ENCODE peak calls at places on chromosomes 6 and 20, in six cellular contexts. Y, S, I, A, N and V are unnamed samples.

GRCh38 chr20:19487420-19487819 is 270.6 kb upstream of the RIN2 start:
- DNase-seq in Y (no peak), S (no peak), I (no peak), A (no peak), N (no peak), V (no peak)

GRCh38 chr20:37543828-37544227 is 16.2 kb upstream of the BLCAP start:
- DNase-seq in Y (peak), S (no peak), I (no peak), A (no peak), N (no peak), V (no peak)

GRCh38 chr20:19212524-19213502 is at the start of gene SLC24A3:
- DNase-seq in Y (peak), S (peak), I (no peak), A (peak), N (no peak), V (no peak)

GRCh38 chr6:36024154-36024760 is at the start of gene SLC26A8:
- DNase-seq in Y (no peak), S (no peak), I (no peak), A (no peak), N (no peak), V (no peak)

GRCh38 chr6:80541186-80541585 is 434.7 kb downstream of the BCKDHB start:
- DNase-seq in Y (peak), S (no peak), I (no peak), A (no peak), N (no peak), V (peak)

GRCh38 chr6:36912583-36912982 is 26.8 kb downstream of the C6orf89 start:
- DNase-seq in Y (peak), S (no peak), I (peak), A (no peak), N (peak), V (peak)

GRCh38 chr6:130138909-130139242 is 83.9 kb downstream of the SAMD3 start:
- DNase-seq in Y (no peak), S (no peak), I (no peak), A (no peak), N (no peak), V (no peak)

GRCh38 chr20:33299111-33299603 is 16.1 kb downstream of the BPIFB1 start:
- DNase-seq in Y (peak), S (peak), I (peak), A (peak), N (peak), V (no peak)

GRCh38 chr6:82022614-82023102 is 224.9 kb downstream of the IBTK start:
- DNase-seq in Y (peak), S (no peak), I (no peak), A (no peak), N (peak), V (peak)

GRCh38 chr6:9520417-9521151 is 894.3 kb downstream of the TFAP2A start:
- DNase-seq in Y (peak), S (no peak), I (no peak), A (no peak), N (peak), V (peak)

GRCh38 chr6:110366241-110366640 is 8.1 kb upstream of the METTL24 start:
- DNase-seq in Y (no peak), S (no peak), I (no peak), A (no peak), N (no peak), V (no peak)

GRCh38 chr6:52190409-52190808 is 4.2 kb downstream of the IL17A start:
- DNase-seq in Y (no peak), S (no peak), I (no peak), A (no peak), N (no peak), V (no peak)

GRCh38 chr6:7243188-7243942 is 69.6 kb downstream of the SSR1 start:
- DNase-seq in Y (peak), S (no peak), I (peak), A (no peak), N (peak), V (peak)

GRCh38 chr6:47787620-47788497 is 6.0 kb downstream of the OPN5 start:
- DNase-seq in Y (peak), S (peak), I (peak), A (peak), N (peak), V (peak)

DNA sequence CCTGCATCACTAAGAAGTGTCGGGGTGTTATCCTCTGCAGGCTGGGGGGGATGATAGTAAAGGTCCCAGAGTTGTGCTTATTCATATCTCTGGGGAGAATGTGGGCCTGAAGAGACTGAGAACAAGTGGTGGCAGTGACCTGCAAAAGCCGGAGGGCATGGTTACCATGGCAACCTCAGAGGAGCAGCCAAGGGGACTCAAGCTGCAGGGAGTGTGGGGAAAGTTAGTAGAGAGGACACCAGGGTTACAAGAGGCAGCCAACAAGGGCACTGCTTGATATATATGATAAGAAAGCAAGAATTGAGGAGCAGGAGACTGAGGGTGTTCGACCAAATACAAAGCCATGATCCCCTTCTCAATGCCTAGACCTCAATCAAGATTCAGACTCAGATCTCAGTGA is 46.1 kb downstream of the HLA-F start:
- DNase-seq in Y (no peak), S (no peak), I (no peak), A (no peak), N (no peak), V (no peak)
- TF ChIP-seq CTCF in Y (no peak), S (no peak), I (no peak), A (no peak), N (no peak), V (no peak)

DNA sequence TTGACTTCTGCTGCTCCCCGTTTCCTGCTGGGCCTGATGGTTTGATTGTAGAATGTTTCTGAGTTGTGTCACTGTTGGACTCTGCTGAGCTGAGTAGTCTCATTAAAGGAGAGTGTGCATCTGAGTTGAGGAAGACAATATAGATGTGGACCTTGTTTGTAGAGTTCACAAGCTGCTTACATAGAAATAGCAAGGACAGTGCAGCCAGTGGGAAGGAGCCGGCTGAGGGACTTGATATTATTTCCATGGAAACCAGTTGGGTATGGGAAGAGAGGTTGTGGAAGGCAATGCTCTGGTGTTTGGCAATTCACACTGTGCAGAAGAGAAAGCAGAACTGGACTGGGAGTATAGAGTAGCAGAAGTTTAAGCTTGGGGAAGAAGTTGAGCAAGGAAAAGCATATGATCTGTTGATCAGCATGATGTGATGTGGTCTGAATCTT is 14.8 kb downstream of the IGF2R start:
- DNase-seq in Y (peak), S (no peak), I (no peak), A (no peak), N (no peak), V (no peak)
- H3K4me3 ChIP-seq in Y (no peak), S (no peak), I (peak), A (peak), N (no peak), V (no peak)

DNA sequence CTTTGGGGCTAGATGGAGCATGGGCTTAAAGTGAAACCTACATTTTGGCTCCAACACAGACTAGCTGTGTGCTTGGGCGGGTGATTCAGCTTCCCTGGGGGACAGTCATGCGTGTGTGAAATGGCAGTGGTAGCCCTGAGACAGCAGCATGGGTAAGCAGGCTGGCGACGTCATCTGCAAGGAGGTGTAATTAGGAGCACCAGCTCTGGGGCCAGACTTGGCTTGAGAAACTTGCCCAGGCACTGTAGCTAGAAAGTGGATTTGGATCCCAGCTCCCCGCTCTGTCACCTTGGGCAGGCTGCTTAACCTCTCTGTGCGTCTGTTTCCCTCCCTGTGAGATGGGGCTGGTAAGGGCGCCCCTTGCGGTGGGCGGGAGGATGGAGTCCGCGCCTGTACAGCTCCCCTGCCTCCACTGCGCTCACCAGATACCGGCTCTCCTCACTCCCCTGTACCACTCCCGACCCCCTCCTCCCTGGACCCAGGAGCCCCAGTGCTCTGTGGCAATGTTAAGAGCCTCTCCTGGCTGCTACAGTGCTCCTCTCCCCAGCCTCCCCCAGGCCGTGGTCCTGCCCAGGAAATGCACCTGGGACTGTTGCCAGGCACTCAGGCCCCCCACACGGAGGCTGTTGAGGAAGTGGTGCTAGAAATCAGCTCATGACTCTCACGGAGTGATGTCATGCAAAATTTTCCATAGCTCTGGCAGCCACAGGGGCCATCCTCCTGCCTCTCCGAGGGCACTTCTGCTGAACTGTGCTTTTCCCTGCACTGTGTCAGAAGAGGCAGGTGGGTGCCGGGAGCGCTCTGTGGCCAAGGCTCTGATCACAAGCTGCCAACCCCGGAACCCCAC is 44.6 kb downstream of the SYNJ2 start:
- DNase-seq in Y (peak), S (peak), I (peak), A (peak), N (peak), V (peak)
- TF ChIP-seq CTCF in Y (peak), S (peak), I (peak), A (peak), N (peak), V (peak)

DNA sequence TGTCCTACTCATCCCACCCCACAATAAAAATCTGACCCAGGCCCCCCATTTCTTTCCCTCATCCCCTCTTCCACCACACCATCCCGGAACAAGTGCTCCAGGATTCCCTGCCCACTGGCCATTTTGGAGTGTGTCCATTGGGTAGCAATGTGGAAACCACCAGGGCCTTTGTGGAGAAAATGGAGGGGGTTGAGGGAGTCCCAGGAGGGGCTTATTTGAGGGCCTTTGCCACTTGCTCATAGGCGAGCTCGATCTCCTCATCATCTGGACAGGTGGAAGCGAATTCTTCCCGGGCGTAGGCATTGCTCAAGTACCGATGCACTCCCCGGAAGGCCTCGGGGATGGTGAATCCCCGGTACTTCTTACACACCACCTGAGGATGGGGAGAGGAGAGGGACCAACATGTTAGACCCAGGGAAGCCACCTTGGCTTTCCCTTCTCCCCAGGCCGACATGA is 1.6 kb upstream of the DDAH2 start:
- DNase-seq in Y (no peak), S (no peak), I (no peak), A (no peak), N (no peak), V (no peak)
- H3K4me3 ChIP-seq in Y (peak), S (peak), I (no peak), A (peak), N (no peak), V (peak)

GRCh38 chr6:126075335-126076071 is 89.2 kb downstream of the TRMT11 start:
- DNase-seq in Y (no peak), S (no peak), I (no peak), A (no peak), N (no peak), V (no peak)
- TF ChIP-seq CTCF in Y (no peak), S (no peak), I (no peak), A (no peak), N (no peak), V (no peak)

DNA sequence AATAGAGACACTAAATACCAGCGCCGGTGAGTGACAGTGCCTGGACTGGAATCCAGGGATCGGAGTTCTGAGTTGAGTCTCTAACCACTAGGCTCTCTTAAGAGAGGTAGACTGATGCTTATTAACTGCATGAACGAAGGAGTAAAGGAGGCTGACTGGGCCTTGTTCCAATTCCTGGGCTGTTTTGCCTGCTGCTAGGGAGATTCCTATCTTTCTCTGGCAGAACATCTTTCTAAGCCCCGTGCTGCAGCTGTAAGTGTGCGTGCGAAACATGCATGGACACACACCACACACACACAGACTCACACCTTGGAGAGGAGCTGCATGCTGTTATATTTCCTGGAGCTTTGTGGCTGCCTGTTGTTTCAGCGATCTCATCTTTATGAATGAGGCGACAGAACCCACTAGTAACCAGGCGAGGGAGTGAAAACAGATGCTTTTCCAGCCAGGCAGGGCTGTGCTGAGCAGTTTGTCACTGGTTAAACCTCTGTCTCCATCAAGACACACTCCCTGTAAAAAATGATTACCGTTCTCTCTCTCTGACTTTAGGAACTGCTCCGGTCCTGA is 157.3 kb upstream of the ZNF217 start:
- DNase-seq in Y (peak), S (no peak), I (peak), A (no peak), N (peak), V (peak)
- H3K4me3 ChIP-seq in Y (no peak), S (no peak), I (no peak), A (no peak), N (no peak), V (no peak)

GRCh38 chr6:89311853-89312531 is 3.1 kb downstream of the GABRR2 start:
- DNase-seq in Y (peak), S (peak), I (no peak), A (peak), N (no peak), V (peak)
- TF ChIP-seq CTCF in Y (peak), S (peak), I (no peak), A (peak), N (peak), V (peak)